ENCODE peak calls at places on chromosomes 6 and 20, in ten cellular contexts. U is cardiac muscle cell, J is GM12864, W is cardiac fibroblast, Z is fibroblast of lung, Q is mammary epithelial cell, L is transverse colon, F is IMR-90, A is neural progenitor cell, I is upper lobe of left lung. P is an unnamed sample.

GRCh38 chr6:165689699-165690098 is 26.7 kb upstream of the PDE10A start:
- DNase-seq in U (peak), J (no peak), W (no peak), Z (no peak), Q (no peak), L (no peak), F (peak), A (no peak), I (no peak), P (peak)

GRCh38 chr6:157985378-157986155 is 3.9 kb downstream of the SYNJ2 start:
- DNase-seq in U (no peak), J (no peak), W (no peak), Z (no peak), Q (no peak), L (no peak), F (no peak), A (no peak), I (no peak), P (no peak)

GRCh38 chr6:89956182-89956581 is 61.9 kb downstream of the GJA10 start:
- DNase-seq in U (no peak), J (no peak), W (no peak), Z (no peak), Q (no peak), L (no peak), F (no peak), A (no peak), I (no peak), P (no peak)

GRCh38 chr6:53581161-53581560 is 36.3 kb upstream of the GCLC start:
- DNase-seq in U (peak), J (no peak), W (peak), Z (peak), Q (peak), L (no peak), F (peak), A (no peak), I (no peak), P (peak)

GRCh38 chr6:78363688-78364087 is 503.7 kb upstream of the IRAK1BP1 start:
- DNase-seq in U (no peak), J (no peak), W (no peak), Z (no peak), Q (no peak), L (no peak), F (no peak), A (no peak), I (no peak), P (no peak)

GRCh38 chr6:30730611-30731435 is 10.7 kb downstream of the TUBB start:
- DNase-seq in U (peak), J (no peak), W (peak), Z (peak), Q (peak), L (peak), F (peak), A (peak), I (peak), P (no peak)

GRCh38 chr20:38591484-38592410 is 9.9 kb upstream of the ARHGAP40 start:
- DNase-seq in U (no peak), J (no peak), W (no peak), Z (no peak), Q (no peak), L (no peak), F (no peak), A (no peak), I (no peak), P (no peak)

GRCh38 chr6:41560440-41561192 is 14.4 kb downstream of the FOXP4 start:
- DNase-seq in U (peak), J (peak), W (peak), Z (no peak), Q (no peak), L (peak), F (no peak), A (peak), I (peak), P (peak)

GRCh38 chr6:11366934-11367637 is 134.6 kb upstream of the NEDD9 start:
- DNase-seq in U (peak), J (no peak), W (peak), Z (no peak), Q (peak), L (no peak), F (no peak), A (peak), I (no peak), P (peak)

GRCh38 chr6:115882174-115882573 is 178.5 kb downstream of the FRK start:
- DNase-seq in U (no peak), J (no peak), W (no peak), Z (no peak), Q (peak), L (no peak), F (no peak), A (no peak), I (no peak), P (no peak)

GRCh38 chr6:111069722-111070406 is 17.4 kb upstream of the SLC16A10 start:
- DNase-seq in U (no peak), J (no peak), W (no peak), Z (no peak), Q (no peak), L (no peak), F (no peak), A (no peak), I (no peak), P (no peak)
- H3K4me3 ChIP-seq in U (no peak), J (no peak), W (no peak), Z (no peak), Q (no peak), L (no peak), F (no peak), A (no peak), I (no peak), P (no peak)

GRCh38 chr6:117602151-117602898 is at the start of gene GOPC:
- DNase-seq in U (peak), J (peak), W (peak), Z (peak), Q (peak), L (peak), F (peak), A (peak), I (peak), P (peak)
- TF ChIP-seq CTCF in U (peak), J (peak), W (no peak), Z (peak), Q (no peak), L (peak), F (peak), A (peak), I (no peak), P (no peak)

GRCh38 chr6:423062-423798 is 31.7 kb downstream of the IRF4 start:
- DNase-seq in U (no peak), J (no peak), W (no peak), Z (no peak), Q (no peak), L (no peak), F (no peak), A (no peak), I (no peak), P (no peak)
- H3K4me3 ChIP-seq in U (no peak), J (no peak), W (no peak), Z (no peak), Q (no peak), L (no peak), F (no peak), A (no peak), I (no peak), P (no peak)

DNA sequence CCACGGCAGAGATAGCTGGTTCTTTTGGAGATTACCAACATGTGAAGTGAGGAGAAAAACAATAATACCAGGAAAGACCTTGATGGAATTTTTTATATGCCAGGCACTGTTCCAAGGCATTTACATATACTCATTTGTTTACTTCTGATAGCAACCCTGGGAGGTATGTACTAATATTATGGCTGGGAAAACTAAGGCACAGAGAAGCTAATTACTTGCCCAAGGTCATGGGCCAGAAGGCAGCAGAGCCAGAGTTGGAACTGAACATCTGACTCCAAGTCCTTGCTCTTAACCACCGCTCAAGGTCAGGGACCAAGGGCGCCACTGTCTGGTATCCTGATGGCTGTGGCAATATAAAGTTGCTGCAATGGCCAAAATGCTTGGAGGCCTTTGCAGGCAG is 97.0 kb upstream of the KCNG1 start:
- DNase-seq in U (no peak), J (no peak), W (no peak), Z (no peak), Q (no peak), L (no peak), F (no peak), A (no peak), I (no peak), P (no peak)
- TF ChIP-seq CTCF in U (no peak), J (no peak), W (no peak), Z (no peak), Q (no peak), L (no peak), F (no peak), A (no peak), I (no peak), P (no peak)

GRCh38 chr20:20664795-20665194 is 47.6 kb downstream of the RALGAPA2 start:
- DNase-seq in U (peak), J (peak), W (peak), Z (peak), Q (no peak), L (no peak), F (no peak), A (peak), I (no peak), P (peak)

GRCh38 chr20:20668639-20669038 is 43.8 kb downstream of the RALGAPA2 start:
- DNase-seq in U (peak), J (peak), W (peak), Z (no peak), Q (no peak), L (no peak), F (no peak), A (no peak), I (no peak), P (peak)

GRCh38 chr20:20665933-20666332 is 46.5 kb downstream of the RALGAPA2 start:
- DNase-seq in U (no peak), J (no peak), W (no peak), Z (no peak), Q (no peak), L (no peak), F (no peak), A (no peak), I (no peak), P (no peak)

GRCh38 chr20:20665200-20665599 is 47.2 kb downstream of the RALGAPA2 start:
- DNase-seq in U (no peak), J (no peak), W (no peak), Z (no peak), Q (no peak), L (no peak), F (no peak), A (no peak), I (no peak), P (no peak)

GRCh38 chr20:20666359-20666758 is 46.1 kb downstream of the RALGAPA2 start:
- DNase-seq in U (no peak), J (no peak), W (no peak), Z (no peak), Q (no peak), L (no peak), F (no peak), A (no peak), I (peak), P (no peak)
- H3K4me3 ChIP-seq in U (no peak), J (no peak), W (no peak), Z (no peak), Q (no peak), L (no peak), F (no peak), A (no peak), I (no peak), P (no peak)

GRCh38 chr6:125981566-125982185 is 4.7 kb upstream of the TRMT11 start:
- DNase-seq in U (no peak), J (no peak), W (no peak), Z (no peak), Q (no peak), L (no peak), F (peak), A (no peak), I (no peak), P (no peak)
- TF ChIP-seq CTCF in U (no peak), J (no peak), W (no peak), Z (no peak), Q (no peak), L (no peak), F (no peak), A (no peak), I (no peak), P (no peak)

DNA sequence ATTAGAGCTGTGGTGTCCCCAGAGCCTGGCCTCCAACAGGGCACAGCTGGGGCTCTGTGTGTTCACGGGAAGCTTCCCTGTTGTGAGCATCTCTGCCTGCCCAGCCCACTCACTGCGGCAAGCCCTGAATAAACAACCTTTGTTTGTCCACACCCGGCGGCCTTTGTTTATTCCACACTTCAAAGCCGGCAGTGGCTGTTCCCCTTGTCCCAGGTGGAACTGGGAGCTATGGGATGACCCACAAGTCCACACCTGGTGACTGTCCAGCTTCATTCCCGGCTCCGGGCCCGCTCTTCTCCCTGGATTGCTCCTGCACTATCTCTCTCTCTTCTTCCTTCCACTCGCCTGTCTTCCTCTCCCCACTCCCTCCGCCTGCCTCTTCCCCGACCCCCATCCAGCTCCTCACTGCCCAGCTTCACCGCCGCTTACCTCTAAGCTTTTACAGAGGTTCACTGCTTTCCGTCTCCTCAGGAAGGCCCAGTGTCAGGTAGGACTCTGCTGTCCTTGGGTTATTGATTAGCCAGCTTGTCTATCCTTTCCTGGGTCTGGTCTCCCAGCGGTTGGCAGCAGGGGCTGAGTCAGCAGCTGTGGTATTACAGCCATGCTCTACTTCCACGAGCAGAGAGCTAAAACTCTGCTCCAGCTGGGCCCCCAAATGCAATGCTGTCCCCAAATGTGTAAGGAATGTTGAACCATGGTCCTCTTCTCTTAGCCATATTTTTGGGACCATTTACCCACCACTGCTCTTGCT is 17.8 kb downstream of the DACT2 start:
- DNase-seq in U (no peak), J (no peak), W (no peak), Z (no peak), Q (no peak), L (peak), F (no peak), A (peak), I (no peak), P (no peak)
- H3K4me3 ChIP-seq in U (no peak), J (no peak), W (no peak), Z (no peak), Q (no peak), L (no peak), F (no peak), A (peak), I (no peak), P (no peak)

P was measured in fibroblast of the aortic adventitia.